ENCODE peak calls at places on chromosomes 6 and 20, in ten cellular contexts. L is T-helper 9 cell; R is CD4-positive, CD25-positive, alpha-beta regulatory T cell; Z is activated naive CD4-positive, alpha-beta T cell treated with anti-CD3 and anti-CD28 coated beads, Interleukin-2, amount 50 U/mL, for 16 hours; E is naive B cell; H is lung microvascular endothelial cell; Y is lower leg skin; P is stimulated activated CD4-positive, alpha-beta T cell treated with anti-CD3 and anti-CD28 coated beads, Interleukin-12 subunit alpha, Interleukin-12 subunit beta, amount 100 ng/mL, for 48 hours; F is AG04450; K is cardiac muscle cell. G is an unnamed sample.

GRCh38 chr6:150176152-150176551 is 33.3 kb downstream of the PPP1R14C start:
- DNase-seq in Y (no peak), R (no peak), P (no peak), H (no peak), K (no peak), F (no peak), E (no peak), L (no peak), Z (no peak), G (no peak)

GRCh38 chr20:35895476-35895875 is 58.8 kb downstream of the SCAND1 start:
- DNase-seq in H (no peak), Y (no peak), R (no peak), F (no peak), L (no peak), P (no peak), E (no peak), K (no peak), Z (no peak), G (no peak)

GRCh38 chr6:36912583-36912982 is 26.8 kb downstream of the C6orf89 start:
- DNase-seq in Z (peak; percentile 38), Y (no peak), P (peak; percentile 51), F (peak; percentile 63), E (no peak), H (no peak), L (peak; percentile 42), R (peak; percentile 12), K (no peak), G (peak; percentile 63)

GRCh38 chr20:38649275-38649891 is 47.8 kb downstream of the ARHGAP40 start:
- DNase-seq in K (peak; percentile 65), R (no peak), F (no peak), Z (no peak), E (no peak), P (no peak), L (no peak), H (peak; percentile 61), Y (no peak), G (no peak)

GRCh38 chr6:16633465-16633864 is 127.8 kb downstream of the ATXN1 start:
- DNase-seq in E (no peak), K (no peak), Z (no peak), P (no peak), F (no peak), Y (no peak), L (no peak), R (no peak), H (no peak), G (no peak)

GRCh38 chr6:112618796-112619195 is 271.7 kb downstream of the RFPL4B start:
- DNase-seq in K (peak; percentile 36), L (no peak), R (no peak), H (no peak), Y (no peak), Z (no peak), E (no peak), F (no peak), P (no peak), G (no peak)

GRCh38 chr6:142013286-142013685 is 119.4 kb upstream of the GJE1 start:
- DNase-seq in K (no peak), Y (no peak), R (no peak), H (peak; percentile 10), L (no peak), F (peak; percentile 37), P (no peak), Z (no peak), E (no peak), G (peak; percentile 70)

GRCh38 chr6:55758156-55758942 is 117.0 kb downstream of the BMP5 start:
- DNase-seq in F (peak; percentile 67), K (no peak), P (no peak), Y (peak; percentile 38), E (no peak), L (no peak), Z (no peak), R (no peak), H (no peak), G (peak; percentile 72)

GRCh38 chr6:65557224-65557623 is 149.8 kb downstream of the EYS start:
- DNase-seq in H (no peak), L (no peak), E (no peak), Z (no peak), R (no peak), Y (no peak), K (no peak), F (no peak), P (no peak), G (no peak)

GRCh38 chr6:31383149-31383548 is 20.2 kb upstream of the MICA start:
- DNase-seq in R (no peak), Z (no peak), K (no peak), L (no peak), H (peak; percentile 19), E (no peak), P (no peak), Y (no peak), F (no peak), G (no peak)

GRCh38 chr6:108417027-108417426 is 122.2 kb downstream of the AFG1L start:
- DNase-seq in Z (no peak), H (no peak), P (no peak), F (no peak), R (no peak), L (no peak), Y (no peak), E (no peak), K (no peak), G (peak; percentile 16)

GRCh38 chr6:168393126-168393870 is 47.7 kb upstream of the SMOC2 start:
- DNase-seq in L (no peak), Y (no peak), Z (no peak), R (no peak), E (no peak), K (no peak), P (no peak), F (no peak), H (no peak), G (no peak)

GRCh38 chr20:6768228-6769185 is 1.0 kb downstream of the BMP2 start:
- DNase-seq in Z (no peak), P (no peak), L (no peak), E (no peak), H (no peak), R (no peak), K (peak; percentile 37), F (no peak), Y (peak; percentile 29), G (no peak)

GRCh38 chr6:170434114-170434820 is 118.8 kb downstream of the PSMB1 start:
- DNase-seq in R (no peak), L (no peak), P (no peak), K (peak; percentile 41), F (no peak), Z (no peak), Y (no peak), H (no peak), E (no peak), G (no peak)

GRCh38 chr6:121849477-121849876 is 414.0 kb downstream of the GJA1 start:
- DNase-seq in Y (peak; percentile 31), K (peak; percentile 87), P (peak; percentile 12), L (no peak), H (peak; percentile 91), R (no peak), Z (peak; percentile 13), F (peak; percentile 44), E (no peak), G (peak; percentile 12)

GRCh38 chr20:31821427-31821826 is 2.3 kb downstream of the MYLK2 start:
- DNase-seq in Y (no peak), R (no peak), K (no peak), L (no peak), Z (no peak), H (no peak), E (no peak), P (no peak), F (no peak), G (no peak)

GRCh38 chr20:53865905-53866786 is 204.2 kb downstream of the BCAS1 start:
- DNase-seq in K (peak; percentile 50), L (no peak), Z (no peak), F (peak; percentile 27), E (peak; percentile 38), H (peak; percentile 75), P (no peak), R (no peak), Y (peak; percentile 28), G (no peak)

GRCh38 chr20:47781631-47782030 is 3.6 kb downstream of the SULF2 start:
- DNase-seq in Z (no peak), R (no peak), K (no peak), E (no peak), F (no peak), Y (no peak), L (no peak), P (no peak), H (no peak), G (no peak)

GRCh38 chr20:2585811-2586210 is 49.4 kb downstream of the TMC2 start:
- DNase-seq in L (no peak), H (no peak), R (no peak), Y (no peak), K (no peak), P (no peak), F (peak; percentile 7), Z (no peak), E (no peak), G (peak; percentile 9)

GRCh38 chr6:6635869-6636268 is 47.3 kb downstream of the LY86 start:
- DNase-seq in K (no peak), Z (no peak), E (no peak), F (no peak), L (no peak), P (no peak), R (no peak), Y (no peak), H (no peak), G (no peak)

G was measured in kidney epithelial cell.